ENCODE peak calls at places on chromosomes 16 and 17, in four cellular contexts. R is HCT116, Z is H1, D is K562. Y is an unnamed sample.

GRCh38 chr17:67532326-67532871 is 155.3 kb downstream of the PITPNC1 start:
- DNase-seq in R (no peak), Z (no peak), D (no peak), Y (no peak)

GRCh38 chr17:76007850-76008165 is 7.2 kb downstream of the CDK3 start:
- DNase-seq in R (no peak), Z (no peak), D (no peak), Y (no peak)

GRCh38 chr17:57939797-57940196 is 15.4 kb downstream of the CUEDC1 start:
- DNase-seq in R (no peak), Z (no peak), D (no peak), Y (no peak)

GRCh38 chr16:66293207-66293735 is 73.2 kb upstream of the CDH5 start:
- DNase-seq in R (no peak), Z (no peak), D (no peak), Y (no peak)

GRCh38 chr16:54722210-54722676 is 208.4 kb upstream of the IRX5 start:
- DNase-seq in R (no peak), Z (no peak), D (no peak), Y (no peak)

GRCh38 chr16:11097094-11097781 is 152.9 kb downstream of the CLEC16A start:
- DNase-seq in R (no peak), Z (no peak), D (no peak), Y (peak; percentile 52)

GRCh38 chr17:30824002-30824355 is 513 bp downstream of the CRLF3 start:
- DNase-seq in R (no peak), Z (no peak), D (peak; percentile 52), Y (no peak)

GRCh38 chr16:88769617-88770458 is 15.2 kb downstream of the PIEZO1 start:
- DNase-seq in R (no peak), Z (peak; percentile 60), D (peak; percentile 85), Y (peak; percentile 31)

GRCh38 chr17:32275060-32276042 is 9.7 kb downstream of the RHBDL3 start:
- DNase-seq in R (peak; percentile 23), Z (no peak), D (peak; percentile 83), Y (peak; percentile 36)

GRCh38 chr17:46818929-46819859 is 702 bp upstream of the WNT3 start:
- DNase-seq in R (no peak), Z (no peak), D (peak; percentile 83), Y (no peak)

GRCh38 chr16:68893710-68894705 is 50.7 kb downstream of the TANGO6 start:
- DNase-seq in R (no peak), Z (no peak), D (no peak), Y (peak; percentile 48)

GRCh38 chr17:59845595-59846390 is 47.0 kb downstream of the TUBD1 start:
- DNase-seq in R (peak; percentile 90), Z (no peak), D (peak; percentile 32), Y (peak; percentile 74)

GRCh38 chr17:50328360-50328759 is 17.6 kb upstream of the XYLT2 start:
- DNase-seq in R (no peak), Z (no peak), D (no peak), Y (no peak)

GRCh38 chr17:76687278-76688164 is 23.2 kb downstream of the MXRA7 start:
- DNase-seq in R (no peak), Z (no peak), D (peak; percentile 6), Y (no peak)

GRCh38 chr17:73025041-73025440 is 67.4 kb downstream of the SLC39A11 start:
- DNase-seq in R (no peak), Z (no peak), D (no peak), Y (no peak)

GRCh38 chr17:58691701-58692238 is at the start of gene TEX14:
- DNase-seq in R (no peak), Z (no peak), D (peak; percentile 24), Y (no peak)

GRCh38 chr16:62068747-62069146 is 32.5 kb upstream of the CDH8 start:
- DNase-seq in R (no peak), Z (no peak), D (peak; percentile 47), Y (no peak)

GRCh38 chr16:35011-35775 is 18.2 kb downstream of the POLR3K start:
- DNase-seq in R (no peak), Z (no peak), D (no peak), Y (no peak)

GRCh38 chr16:56424404-56424765 is 960 bp downstream of the AMFR start:
- DNase-seq in R (no peak), Z (no peak), D (no peak), Y (peak; percentile 28)

GRCh38 chr16:56424791-56425438 is 430 bp downstream of the AMFR start:
- DNase-seq in R (no peak), Z (no peak), D (peak; percentile 77), Y (peak; percentile 40)

GRCh38 chr16:56426585-56426984 is 1.2 kb upstream of the AMFR start:
- DNase-seq in R (no peak), Z (no peak), D (no peak), Y (no peak)

GRCh38 chr16:56423584-56424403 is 1.6 kb downstream of the AMFR start:
- DNase-seq in R (no peak), Z (no peak), D (no peak), Y (peak; percentile 34)

DNA sequence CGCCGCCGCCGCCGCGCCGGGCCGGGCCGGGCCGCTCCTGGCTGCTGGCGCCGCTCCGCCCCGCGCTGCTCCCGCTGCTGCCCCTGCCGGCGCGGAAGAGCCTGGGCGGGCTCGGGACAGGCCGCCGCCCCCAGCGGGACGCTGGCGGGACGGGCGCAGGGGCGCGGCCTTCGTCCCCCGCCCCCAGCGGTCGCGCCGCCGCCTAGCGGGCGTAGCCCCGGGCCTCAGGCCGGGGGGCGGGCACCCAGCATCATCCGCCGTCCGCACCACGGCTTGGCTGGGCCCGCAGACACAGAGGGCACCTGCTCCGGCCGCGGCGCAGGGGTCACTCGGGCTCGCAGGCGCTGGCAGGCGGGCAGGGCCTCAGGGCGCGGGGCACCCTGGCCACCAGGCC is at the start of gene AMFR:
- DNase-seq in R (peak; percentile 54), Z (peak; percentile 31), D (peak; percentile 92), Y (peak; percentile 67)
- TF ChIP-seq CTCF in R (no peak), Z (peak; percentile 42), D (peak; percentile 57), Y (peak; percentile 46)

DNA sequence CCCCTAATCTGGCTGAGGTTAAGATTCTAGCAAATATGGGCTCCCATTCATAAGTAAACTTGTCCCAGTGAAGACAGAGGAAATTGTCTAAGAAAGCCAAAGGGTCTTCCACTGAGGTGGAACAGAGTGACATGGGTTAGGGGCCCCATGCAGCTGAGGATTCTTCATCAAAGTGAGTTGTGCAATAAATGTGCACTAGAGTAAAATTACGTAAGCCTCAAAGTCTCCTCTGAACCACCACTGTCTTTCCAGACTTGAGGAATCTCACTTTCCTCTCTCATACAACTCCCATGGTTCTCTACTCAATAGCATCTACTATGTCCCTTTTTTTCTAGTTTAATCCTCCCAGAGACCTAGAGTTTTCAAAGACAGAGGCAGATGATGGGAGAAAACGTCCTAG is 132.4 kb downstream of the CA10 start:
- DNase-seq in R (no peak), Z (no peak), D (no peak), Y (no peak)
- TF ChIP-seq POLR2A in R (no peak), Z (no peak), D (no peak), Y (no peak)

DNA sequence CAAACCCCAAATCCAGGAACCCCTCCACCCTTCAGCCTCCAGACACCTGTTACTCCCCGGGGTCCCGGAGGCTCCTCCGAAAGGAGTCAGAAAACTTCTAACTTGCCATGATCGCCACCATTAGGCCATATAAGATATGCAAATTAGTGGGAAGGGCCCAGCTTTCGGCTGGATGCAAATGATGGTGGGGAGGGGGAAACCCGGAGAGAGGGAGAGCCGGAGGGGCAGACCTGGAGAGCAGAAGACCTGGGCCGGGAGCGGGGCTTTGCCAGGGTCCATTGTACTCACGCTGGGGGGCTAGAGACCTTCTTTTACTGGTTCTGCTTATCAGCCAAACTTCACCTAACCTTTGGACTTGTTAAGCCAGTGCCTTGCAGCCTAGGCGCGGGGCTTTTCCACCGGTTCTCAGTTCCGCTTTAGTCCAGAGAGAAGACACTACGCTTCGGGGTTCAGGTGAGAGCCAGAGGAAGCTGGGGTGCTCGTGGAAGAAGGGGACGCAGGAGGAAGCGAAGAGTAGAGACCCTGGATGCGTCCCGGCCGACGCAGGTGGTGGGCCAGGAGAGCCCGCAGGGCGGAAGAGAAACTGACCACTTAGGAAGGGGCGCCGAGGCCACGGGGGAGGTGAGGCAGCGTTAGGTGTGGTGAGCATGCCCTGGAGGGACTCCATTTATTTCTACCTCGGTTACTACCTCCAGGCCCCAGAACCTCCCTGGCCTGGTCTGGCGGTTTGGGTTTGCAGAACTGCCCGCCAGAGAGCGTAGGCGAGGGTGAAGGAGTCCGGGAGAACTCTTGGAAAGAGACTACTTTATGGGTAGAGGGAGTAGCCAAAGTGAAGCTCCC is at the start of gene HNF1B:
- DNase-seq in R (no peak), Z (no peak), D (no peak), Y (no peak)
- TF ChIP-seq EZH2 in R (no peak), Z (no peak), D (no peak), Y (peak; percentile 10)

GRCh38 chr16:82384897-82385296 is 214.9 kb upstream of the MPHOSPH6 start:
- DNase-seq in R (no peak), Z (no peak), D (no peak), Y (no peak)

GRCh38 chr16:82384017-82384416 is 214.0 kb upstream of the MPHOSPH6 start:
- DNase-seq in R (no peak), Z (no peak), D (no peak), Y (no peak)

GRCh38 chr16:82386771-82387170 is 216.7 kb upstream of the MPHOSPH6 start:
- DNase-seq in R (no peak), Z (no peak), D (no peak), Y (no peak)

GRCh38 chr16:82379601-82380000 is 209.6 kb upstream of the MPHOSPH6 start:
- DNase-seq in R (no peak), Z (no peak), D (no peak), Y (no peak)

DNA sequence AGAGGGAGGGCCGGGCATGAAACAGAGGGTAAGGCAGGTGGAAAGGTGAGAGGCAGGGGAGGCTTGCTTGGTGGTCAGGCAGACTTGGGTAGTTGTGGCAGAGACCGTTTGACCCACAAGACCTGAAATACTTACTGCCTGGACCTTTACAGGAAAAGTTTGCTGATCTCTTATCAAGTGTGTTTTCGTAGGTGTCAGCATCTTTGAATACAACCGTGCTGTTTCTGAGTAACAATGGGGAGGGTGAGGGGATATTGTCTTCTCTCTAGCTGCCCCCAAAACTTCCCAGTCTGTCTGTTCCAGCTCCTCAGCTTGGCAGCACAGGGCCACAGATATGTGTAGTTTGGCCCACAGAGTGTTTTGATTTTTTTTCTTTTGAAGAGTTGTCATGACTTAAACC is 212.5 kb upstream of the MPHOSPH6 start:
- DNase-seq in R (no peak), Z (no peak), D (no peak), Y (no peak)
- TF ChIP-seq CTCF in R (no peak), Z (no peak), D (no peak), Y (no peak)

DNA sequence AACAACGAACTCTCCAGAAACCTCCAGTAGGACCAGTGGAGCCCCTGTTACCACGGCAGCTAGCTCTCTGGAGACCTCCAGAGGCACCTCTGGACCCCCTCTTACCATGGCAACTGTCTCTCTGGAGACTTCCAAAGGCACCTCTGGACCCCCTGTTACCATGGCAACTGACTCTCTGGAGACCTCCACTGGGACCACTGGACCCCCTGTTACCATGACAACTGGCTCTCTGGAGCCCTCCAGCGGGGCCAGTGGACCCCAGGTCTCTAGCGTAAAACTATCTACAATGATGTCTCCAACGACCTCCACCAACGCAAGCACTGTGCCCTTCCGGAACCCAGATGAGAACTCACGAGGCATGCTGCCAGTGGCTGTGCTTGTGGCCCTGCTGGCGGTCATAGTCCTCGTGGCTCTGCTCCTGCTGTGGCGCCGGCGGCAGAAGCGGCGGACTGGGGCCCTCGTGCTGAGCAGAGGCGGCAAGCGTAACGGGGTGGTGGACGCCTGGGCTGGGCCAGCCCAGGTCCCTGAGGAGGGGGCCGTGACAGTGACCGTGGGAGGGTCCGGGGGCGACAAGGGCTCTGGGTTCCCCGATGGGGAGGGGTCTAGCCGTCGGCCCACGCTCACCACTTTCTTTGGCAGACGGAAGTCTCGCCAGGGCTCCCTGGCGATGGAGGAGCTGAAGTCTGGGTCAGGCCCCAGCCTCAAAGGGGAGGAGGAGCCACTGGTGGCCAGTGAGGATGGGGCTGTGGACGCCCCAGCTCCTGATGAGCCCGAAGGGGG is 1.3 kb downstream of the SPN start:
- DNase-seq in R (no peak), Z (no peak), D (peak; percentile 82), Y (no peak)
- TF ChIP-seq POLR2A in R (no peak), Z (no peak), D (no peak), Y (no peak)